ENCODE peak calls at places on chromosomes 11 and 22, in ten cellular contexts. U is activated CD4-positive, CD25-positive, alpha-beta regulatory T cell; V is globus pallidus; N is T-helper 9 cell; F is EH; O is mammary epithelial cell; Y is neural crest cell; C is NCI-H345; G is activated T-cell treated with anti-CD3 and anti-CD28 coated beads, Interleukin-2, amount 50 U/mL, for 72 hours; X is NCI-H2171 treated with DMSO at 0.1 percent for 48 hours. D is an unnamed sample.

GRCh38 chr22:35446365-35446764 is 46.4 kb downstream of the MCM5 start:
- DNase-seq in V (no peak), Y (no peak), G (no peak), X (no peak), N (no peak), O (peak), U (no peak), C (no peak), F (peak), D (no peak)

GRCh38 chr11:45543808-45544422 is 121.5 kb downstream of the CHST1 start:
- DNase-seq in X (no peak), V (no peak), F (peak), N (no peak), C (no peak), G (no peak), O (no peak), Y (peak), U (no peak), D (no peak)

GRCh38 chr11:83033367-83033766 is 38.3 kb downstream of the RAB30 start:
- DNase-seq in Y (no peak), F (no peak), V (no peak), O (no peak), G (no peak), C (no peak), X (peak), U (no peak), N (no peak), D (no peak)

GRCh38 chr22:45742866-45743450 is 71.3 kb downstream of the ATXN10 start:
- DNase-seq in U (no peak), X (no peak), N (no peak), C (no peak), Y (no peak), G (no peak), F (peak), O (peak), V (no peak), D (no peak)

GRCh38 chr11:109794501-109794900 is 298.7 kb upstream of the ZC3H12C start:
- DNase-seq in X (no peak), O (no peak), V (no peak), G (no peak), Y (no peak), N (no peak), U (no peak), F (no peak), C (no peak), D (no peak)

GRCh38 chr11:45801723-45802315 is 3.1 kb upstream of the SLC35C1 start:
- DNase-seq in U (no peak), G (no peak), O (no peak), X (no peak), Y (no peak), V (no peak), N (no peak), C (no peak), F (peak), D (no peak)

GRCh38 chr11:124302291-124302690 is 11.5 kb downstream of the OR8D1 start:
- DNase-seq in V (no peak), F (no peak), Y (no peak), N (no peak), U (no peak), C (no peak), G (no peak), O (no peak), X (no peak), D (no peak)

GRCh38 chr11:2582958-2583604 is 116.7 kb downstream of the KCNQ1OT1 start:
- DNase-seq in G (no peak), Y (no peak), N (no peak), C (no peak), X (no peak), F (no peak), U (no peak), O (no peak), V (no peak), D (no peak)

GRCh38 chr22:24486501-24486921 is 8.6 kb upstream of the UPB1 start:
- DNase-seq in N (no peak), O (peak), F (peak), Y (no peak), V (no peak), X (no peak), U (no peak), C (no peak), G (peak), D (no peak)

GRCh38 chr22:37708580-37709444 is 12.0 kb downstream of the TRIOBP start:
- DNase-seq in G (no peak), V (no peak), C (no peak), N (no peak), X (peak), F (no peak), Y (no peak), O (no peak), U (no peak), D (no peak)

GRCh38 chr11:123577081-123577598 is 77.3 kb downstream of the SCN3B start:
- DNase-seq in N (peak), U (peak), X (peak), V (peak), G (peak), C (peak), Y (peak), O (peak), F (peak), D (peak)

GRCh38 chr11:131474947-131475346 is 104.5 kb downstream of the NTM start:
- DNase-seq in Y (no peak), N (no peak), G (no peak), U (no peak), V (no peak), C (no peak), F (no peak), O (no peak), X (no peak), D (no peak)

GRCh38 chr11:94668240-94668793 is 99.8 kb upstream of the AMOTL1 start:
- DNase-seq in X (no peak), U (no peak), F (no peak), C (no peak), V (no peak), O (no peak), G (no peak), Y (no peak), N (no peak), D (no peak)

GRCh38 chr11:102599642-102600261 is 25.4 kb downstream of the MMP20 start:
- DNase-seq in X (no peak), O (peak), V (no peak), Y (no peak), N (no peak), F (peak), C (no peak), G (peak), U (no peak), D (no peak)

GRCh38 chr11:57622263-57622662 is 24.8 kb downstream of the SERPING1 start:
- DNase-seq in V (no peak), U (no peak), X (no peak), C (no peak), G (no peak), N (no peak), F (no peak), O (no peak), Y (no peak), D (no peak)

GRCh38 chr11:91299980-91300379 is 924.6 kb upstream of the FAT3 start:
- DNase-seq in Y (no peak), U (no peak), X (no peak), G (no peak), N (no peak), O (peak), V (no peak), C (no peak), F (no peak), D (no peak)

GRCh38 chr11:101914737-101915426 is at the start of gene CEP126:
- DNase-seq in Y (peak), C (peak), V (peak), N (peak), G (peak), F (peak), U (peak), X (peak), O (peak), D (peak)